ENCODE peak calls at places on chromosomes 12 and 14, in five cellular contexts. Q is LoVo; Z is astrocyte; G is activated CD8-positive, alpha-beta memory T cell treated with anti-CD3 and anti-CD28 coated beads for 48 hours; C is stimulated activated CD8-positive, alpha-beta memory T cell treated with anti-CD3 and anti-CD28 coated beads, Interleukin-4, amount 100 ng/mL, for 1 hour. X is an unnamed sample.

GRCh38 chr14:33120341-33120740 is 181.7 kb downstream of the NPAS3 start:
- DNase-seq in Q (no peak), Z (peak), G (no peak), C (no peak), X (peak)

GRCh38 chr12:121796855-121797751 is 3.6 kb upstream of the RHOF start:
- DNase-seq in Q (peak), Z (peak), G (no peak), C (no peak), X (peak)

GRCh38 chr12:95004610-95005009 is 1.1 kb upstream of the NDUFA12 start:
- DNase-seq in Q (no peak), Z (no peak), G (no peak), C (no peak), X (no peak)

GRCh38 chr12:64169999-64170398 is 52.1 kb downstream of the KICS2 start:
- DNase-seq in Q (no peak), Z (no peak), G (no peak), C (no peak), X (no peak)

GRCh38 chr14:67734675-67735074 is 33.0 kb downstream of the RDH12 start:
- DNase-seq in Q (no peak), Z (no peak), G (no peak), C (no peak), X (no peak)

GRCh38 chr12:69985656-69986055 is 160.6 kb downstream of the MYRFL start:
- DNase-seq in Q (peak), Z (no peak), G (no peak), C (no peak), X (no peak)

GRCh38 chr14:63045234-63045611 is at the start of gene KCNH5:
- DNase-seq in Q (no peak), Z (peak), G (no peak), C (no peak), X (peak)

GRCh38 chr12:571795-572531 is 91.3 kb downstream of the NINJ2 start:
- DNase-seq in Q (peak), Z (no peak), G (no peak), C (no peak), X (no peak)

GRCh38 chr14:76309572-76310551 is 66.1 kb upstream of the ESRRB start:
- DNase-seq in Q (no peak), Z (no peak), G (no peak), C (no peak), X (no peak)

GRCh38 chr14:57519051-57519450 is 25.4 kb upstream of the CCDC198 start:
- DNase-seq in Q (no peak), Z (no peak), G (no peak), C (no peak), X (no peak)

GRCh38 chr14:80485764-80486163 is 274.5 kb upstream of the DIO2 start:
- DNase-seq in Q (no peak), Z (no peak), G (no peak), C (no peak), X (no peak)

GRCh38 chr14:67955241-67955640 is 135.7 kb downstream of the RAD51B start:
- DNase-seq in Q (no peak), Z (no peak), G (no peak), C (no peak), X (no peak)

GRCh38 chr12:87491089-87491488 is 538.1 kb downstream of the C12orf50 start:
- DNase-seq in Q (no peak), Z (no peak), G (no peak), C (no peak), X (no peak)

GRCh38 chr12:91811481-91812287 is 334.0 kb downstream of the BTG1 start:
- DNase-seq in Q (peak), Z (peak), G (peak), C (peak), X (peak)

GRCh38 chr14:93994919-93995682 is 2.0 kb upstream of the CCDC197 start:
- DNase-seq in Q (no peak), Z (peak), G (no peak), C (no peak), X (peak)

GRCh38 chr14:51498411-51499227 is 153.1 kb upstream of the FRMD6 start:
- DNase-seq in Q (no peak), Z (no peak), G (no peak), C (no peak), X (no peak)

GRCh38 chr12:52800259-52800917 is 4.5 kb upstream of the KRT3 start:
- DNase-seq in Q (no peak), Z (no peak), G (no peak), C (no peak), X (no peak)

GRCh38 chr14:35331605-35332516 is 39.7 kb downstream of the PSMA6 start:
- DNase-seq in Q (peak), Z (peak), G (no peak), C (no peak), X (peak)

GRCh38 chr12:127592278-127592677 is 674.7 kb upstream of the TMEM132C start:
- DNase-seq in Q (no peak), Z (no peak), G (no peak), C (no peak), X (no peak)

GRCh38 chr12:52432559-52433207 is 1.5 kb downstream of the KRT75 start:
- DNase-seq in Q (no peak), Z (no peak), G (no peak), C (no peak), X (no peak)

GRCh38 chr12:29957835-29958234 is 174.1 kb upstream of the TMTC1 start:
- DNase-seq in Q (peak), Z (no peak), G (no peak), C (no peak), X (no peak)

GRCh38 chr14:105474478-105475268 is at the start of gene CRIP2:
- DNase-seq in Q (peak), Z (no peak), G (no peak), C (no peak), X (no peak)

GRCh38 chr14:99884834-99885648 is 91.8 kb downstream of the EML1 start:
- DNase-seq in Q (peak), Z (peak), G (no peak), C (no peak), X (peak)

GRCh38 chr12:60266381-60266852 is 670.6 kb downstream of the SLC16A7 start:
- DNase-seq in Q (peak), Z (peak), G (no peak), C (no peak), X (peak)

GRCh38 chr12:32089156-32089950 is 17.3 kb upstream of the BICD1 start:
- DNase-seq in Q (no peak), Z (no peak), G (no peak), C (no peak), X (no peak)

X was measured in brain microvascular endothelial cell.